ENCODE peak calls at places on chromosomes 4 and X, in ten cellular contexts. V, J, I, Z, F, B, L, A, Q and H are unnamed samples. For H3K4me1, the result is how much of the 10 kb centered on the place peaks cover.

GRCh38 chr4:184274288-184274951 is 56.7 kb upstream of the ENPP6 start:
- DNase-seq in V (no peak), J (no peak), I (no peak), Z (no peak), F (no peak), B (peak), L (no peak), A (no peak), Q (no peak), H (no peak)

GRCh38 chr4:71237626-71238025 is 101.2 kb upstream of the SLC4A4 start:
- DNase-seq in V (no peak), J (no peak), I (no peak), Z (no peak), F (no peak), B (no peak), L (no peak), A (no peak), Q (no peak), H (no peak)

GRCh38 chr4:2570551-2571222 is 34.2 kb downstream of the FAM193A start:
- DNase-seq in V (peak), J (no peak), I (no peak), Z (no peak), F (no peak), B (no peak), L (no peak), A (peak), Q (no peak), H (no peak)

GRCh38 chr4:94877973-94878372 is 120.2 kb downstream of the BMPR1B start:
- DNase-seq in V (no peak), J (no peak), I (no peak), Z (no peak), F (no peak), B (no peak), L (no peak), A (no peak), Q (no peak), H (no peak)

GRCh38 chrX:39950035-39950688 is 147.6 kb downstream of the BCOR start:
- DNase-seq in V (no peak), J (no peak), I (no peak), Z (peak), F (no peak), B (no peak), L (no peak), A (peak), Q (no peak), H (no peak)

GRCh38 chrX:136671006-136671610 is 23.1 kb downstream of the CD40LG start:
- DNase-seq in V (no peak), J (no peak), I (no peak), Z (no peak), F (no peak), B (no peak), L (no peak), A (no peak), Q (no peak), H (no peak)

GRCh38 chrX:40908857-40909475 is 173.6 kb upstream of the MED14 start:
- DNase-seq in V (no peak), J (no peak), I (no peak), Z (no peak), F (no peak), B (no peak), L (no peak), A (no peak), Q (no peak), H (no peak)

GRCh38 chr4:89539374-89539773 is 231.8 kb upstream of the GPRIN3 start:
- DNase-seq in V (no peak), J (no peak), I (no peak), Z (no peak), F (no peak), B (no peak), L (no peak), A (no peak), Q (no peak), H (no peak)

GRCh38 chr4:133096972-133097371 is 52.1 kb upstream of the PCDH10 start:
- DNase-seq in V (no peak), J (no peak), I (no peak), Z (no peak), F (no peak), B (peak), L (no peak), A (no peak), Q (no peak), H (no peak)

GRCh38 chr4:32147446-32148064 is 1427.4 kb downstream of the PCDH7 start:
- DNase-seq in V (no peak), J (no peak), I (no peak), Z (no peak), F (no peak), B (no peak), L (no peak), A (no peak), Q (no peak), H (no peak)

GRCh38 chr4:142719854-142720541 is 126.1 kb downstream of the INPP4B start:
- DNase-seq in V (no peak), J (no peak), I (no peak), Z (peak), F (no peak), B (no peak), L (no peak), A (no peak), Q (no peak), H (no peak)

GRCh38 chrX:15930585-15930984 is 76.0 kb upstream of the AP1S2 start:
- DNase-seq in V (peak), J (no peak), I (no peak), Z (peak), F (no peak), B (no peak), L (no peak), A (no peak), Q (no peak), H (no peak)

GRCh38 chrX:43868791-43869190 is 13.5 kb downstream of the MAOB start:
- DNase-seq in V (no peak), J (no peak), I (no peak), Z (no peak), F (no peak), B (no peak), L (no peak), A (no peak), Q (no peak), H (no peak)

GRCh38 chr4:184331155-184331995 is 113.7 kb upstream of the ENPP6 start:
- DNase-seq in V (no peak), J (peak), I (no peak), Z (peak), F (no peak), B (peak), L (no peak), A (no peak), Q (peak), H (peak)

GRCh38 chrX:18294893-18295292 is 59.6 kb downstream of the SCML2 start:
- DNase-seq in V (no peak), J (no peak), I (no peak), Z (no peak), F (no peak), B (peak), L (no peak), A (no peak), Q (no peak), H (no peak)

GRCh38 chrX:41118156-41118555 is 32.9 kb downstream of the USP9X start:
- DNase-seq in V (no peak), J (no peak), I (no peak), Z (no peak), F (no peak), B (no peak), L (no peak), A (no peak), Q (no peak), H (no peak)

GRCh38 chr4:67875011-67875410 is 8.8 kb downstream of the TMPRSS11D start:
- DNase-seq in V (no peak), J (no peak), I (no peak), Z (no peak), F (no peak), B (no peak), L (no peak), A (no peak), Q (no peak), H (no peak)

GRCh38 chrX:52923781-52924241 is 26.7 kb downstream of the FAM156B start:
- DNase-seq in V (peak), J (peak), I (no peak), Z (peak), F (no peak), B (peak), L (no peak), A (no peak), Q (peak), H (peak)

GRCh38 chrX:18166068-18166467 is 54.6 kb downstream of the BEND2 start:
- DNase-seq in V (no peak), J (no peak), I (no peak), Z (no peak), F (no peak), B (no peak), L (no peak), A (no peak), Q (no peak), H (no peak)

GRCh38 chrX:585115-585808 is 45.3 kb upstream of the SHOX start:
- DNase-seq in V (no peak), J (no peak), I (no peak), Z (no peak), F (no peak), B (peak), L (no peak), A (no peak), Q (no peak), H (no peak)

GRCh38 chrX:17414839-17415238 is 39.8 kb downstream of the NHS start:
- DNase-seq in V (no peak), J (peak), I (peak), Z (no peak), F (no peak), B (peak), L (no peak), A (peak), Q (no peak), H (peak)

GRCh38 chr4:176883108-176883550 is 90.4 kb upstream of the VEGFC start:
- DNase-seq in V (no peak), J (no peak), I (no peak), Z (no peak), F (no peak), B (no peak), L (no peak), A (no peak), Q (no peak), H (no peak)

GRCh38 chr4:7890635-7891393 is 48.8 kb downstream of the AFAP1 start:
- DNase-seq in V (no peak), J (no peak), I (no peak), Z (no peak), F (no peak), B (no peak), L (no peak), A (no peak), Q (no peak), H (no peak)

GRCh38 chr4:3766791-3767561 is 791 bp downstream of the ADRA2C start:
- DNase-seq in V (no peak), J (no peak), I (no peak), Z (no peak), F (no peak), B (peak), L (no peak), A (no peak), Q (no peak), H (no peak)

GRCh38 chr4:128310266-128310697 is 22.7 kb upstream of the PGRMC2 start:
- DNase-seq in V (no peak), J (peak), I (peak), Z (no peak), F (no peak), B (peak), L (peak), A (no peak), Q (no peak), H (peak)

GRCh38 chr4:185457136-185457535 is 14.4 kb downstream of the CCDC110 start:
- DNase-seq in V (no peak), J (no peak), I (no peak), Z (no peak), F (no peak), B (peak), L (no peak), A (no peak), Q (no peak), H (no peak)

GRCh38 chr4:38856046-38856445 is 571 bp downstream of the TLR6 start:
- DNase-seq in V (peak), J (no peak), I (no peak), Z (peak), F (no peak), B (no peak), L (no peak), A (no peak), Q (no peak), H (no peak)

GRCh38 chr4:77336411-77337142 is 179.6 kb downstream of the CCNG2 start:
- DNase-seq in V (no peak), J (no peak), I (no peak), Z (no peak), F (no peak), B (no peak), L (no peak), A (no peak), Q (no peak), H (no peak)

GRCh38 chrX:107675823-107676555 is 47.7 kb downstream of the PRPS1 start:
- DNase-seq in V (no peak), J (no peak), I (no peak), Z (peak), F (no peak), B (peak), L (no peak), A (no peak), Q (peak), H (no peak)

GRCh38 chr4:113255628-113256027 is 206.2 kb downstream of the ANK2 start:
- DNase-seq in V (no peak), J (no peak), I (no peak), Z (no peak), F (no peak), B (no peak), L (no peak), A (no peak), Q (no peak), H (no peak)

GRCh38 chr4:113263274-113263673 is 213.8 kb downstream of the ANK2 start:
- DNase-seq in V (no peak), J (no peak), I (no peak), Z (no peak), F (no peak), B (no peak), L (no peak), A (no peak), Q (no peak), H (no peak)

GRCh38 chr4:113256946-113257345 is 207.5 kb downstream of the ANK2 start:
- DNase-seq in V (no peak), J (no peak), I (no peak), Z (no peak), F (no peak), B (no peak), L (no peak), A (no peak), Q (no peak), H (no peak)

GRCh38 chr4:113260671-113261070 is 211.2 kb downstream of the ANK2 start:
- DNase-seq in V (no peak), J (no peak), I (no peak), Z (no peak), F (no peak), B (no peak), L (no peak), A (no peak), Q (no peak), H (no peak)
- H3K4me1 ChIP-seq in V (under half), J (under half), I (under half), Z (under half), F (under half), B (under half), L (under half), A (under half), Q (under half), H (under half)

GRCh38 chrX:150365051-150365952 is 2.2 kb downstream of the MAMLD1 start:
- DNase-seq in V (no peak), J (peak), I (peak), Z (no peak), F (no peak), B (peak), L (peak), A (peak), Q (peak), H (peak)
- H3K27ac ChIP-seq in V (no peak), J (peak), I (peak), Z (no peak), F (peak), B (peak), L (peak), A (peak), Q (peak), H (peak)

GRCh38 chrX:111823703-111824102 is 52.3 kb upstream of the TRPC5OS start:
- DNase-seq in V (no peak), J (no peak), I (no peak), Z (no peak), F (no peak), B (no peak), L (no peak), A (no peak), Q (no peak), H (no peak)

GRCh38 chrX:111822191-111822590 is 53.8 kb upstream of the TRPC5OS start:
- DNase-seq in V (no peak), J (no peak), I (no peak), Z (no peak), F (no peak), B (no peak), L (no peak), A (no peak), Q (no peak), H (no peak)

DNA sequence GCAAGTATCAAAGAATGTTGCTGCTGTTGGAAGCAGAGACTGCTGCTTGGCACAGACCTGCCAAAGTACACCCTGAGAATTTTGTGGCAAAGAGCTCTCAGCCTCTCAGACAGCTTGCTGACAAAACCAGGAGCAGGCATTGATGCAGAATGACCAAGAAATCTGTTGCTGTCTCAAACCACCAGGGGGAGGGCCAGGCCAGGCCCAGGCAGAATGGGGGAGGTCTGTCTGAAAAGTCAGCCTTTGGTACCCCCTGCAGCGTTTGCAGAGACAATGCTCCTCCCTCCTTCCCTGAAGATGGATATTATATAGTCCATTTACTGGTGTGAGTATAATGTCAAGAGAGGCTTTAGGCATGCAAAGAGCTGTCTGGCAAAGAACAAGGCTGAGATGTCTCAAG is 52.9 kb upstream of the TRPC5OS start:
- DNase-seq in V (no peak), J (no peak), I (no peak), Z (no peak), F (no peak), B (peak), L (no peak), A (no peak), Q (no peak), H (no peak)
- TF ChIP-seq CTCF in V (peak), J (no peak), I (peak), Z (peak), F (no peak), B (peak), L (peak), A (no peak), Q (no peak), H (peak)

GRCh38 chrX:19876962-19877361 is 10.4 kb downstream of the SH3KBP1 start:
- DNase-seq in V (no peak), J (no peak), I (no peak), Z (no peak), F (no peak), B (no peak), L (no peak), A (no peak), Q (no peak), H (no peak)
- H3K4me1 ChIP-seq in V (under half), J (under half), I (under half), Z (under half), F (under half), B (under half), L (under half), A (under half), Q (under half), H (under half)